ENCODE peak calls at places on chromosomes 6 and 20, in four cellular contexts. T, Y, B and J are unnamed samples.

GRCh38 chr20:7330850-7331249 is 563.4 kb downstream of the BMP2 start:
- DNase-seq in T (no peak), B (no peak), Y (no peak), J (no peak)

GRCh38 chr6:13561624-13562267 is 12.7 kb upstream of the SIRT5 start:
- DNase-seq in B (no peak), T (peak; percentile 48), Y (no peak), J (peak; percentile 59)

GRCh38 chr6:83265384-83265783 is 72.2 kb downstream of the RWDD2A start:
- DNase-seq in Y (no peak), T (no peak), B (no peak), J (no peak)

GRCh38 chr6:53287336-53288225 is 61.2 kb downstream of the ELOVL5 start:
- DNase-seq in T (peak; percentile 64), B (no peak), Y (no peak), J (no peak)

GRCh38 chr6:41502607-41503434 is 43.4 kb upstream of the FOXP4 start:
- DNase-seq in B (no peak), Y (peak; percentile 71), T (peak; percentile 20), J (peak; percentile 84)

GRCh38 chr20:19758888-19759331 is 852 bp downstream of the RIN2 start:
- DNase-seq in B (no peak), Y (peak; percentile 81), T (peak; percentile 37), J (peak; percentile 86)

GRCh38 chr6:10412165-10412947 is 2.5 kb downstream of the TFAP2A start:
- DNase-seq in Y (peak; percentile 69), B (no peak), T (no peak), J (peak; percentile 40)

GRCh38 chr6:3732345-3733141 is 19.0 kb downstream of the PXDC1 start:
- DNase-seq in Y (peak; percentile 83), T (peak; percentile 81), B (no peak), J (peak; percentile 75)

GRCh38 chr6:43032326-43032725 is 10.9 kb downstream of the RRP36 start:
- DNase-seq in B (no peak), Y (no peak), T (no peak), J (no peak)

GRCh38 chr6:28922841-28923317 is 906 bp downstream of the TRIM27 start:
- DNase-seq in B (no peak), Y (peak; percentile 86), T (peak; percentile 64), J (peak; percentile 50)

GRCh38 chr6:113920663-113921267 is 50.2 kb downstream of the HDAC2 start:
- DNase-seq in T (no peak), Y (no peak), B (no peak), J (no peak)

GRCh38 chr20:12723811-12724210 is 285.0 kb upstream of the SPTLC3 start:
- DNase-seq in B (no peak), Y (no peak), T (no peak), J (no peak)

GRCh38 chr6:25670793-25671513 is 18.9 kb downstream of the SCGN start:
- DNase-seq in Y (no peak), B (no peak), T (no peak), J (no peak)

GRCh38 chr20:41345729-41346067 is 5.1 kb downstream of the LPIN3 start:
- DNase-seq in T (no peak), B (no peak), Y (no peak), J (no peak)

GRCh38 chr20:13396036-13396435 is 175.0 kb downstream of the ISM1 start:
- DNase-seq in Y (no peak), T (no peak), B (no peak), J (no peak)

GRCh38 chr20:17643531-17644188 is 38.4 kb downstream of the RRBP1 start:
- DNase-seq in B (no peak), Y (peak; percentile 42), T (no peak), J (peak; percentile 70)

GRCh38 chr20:62494537-62494936 is 18.7 kb upstream of the GATA5 start:
- DNase-seq in B (no peak), T (no peak), Y (no peak), J (no peak)

GRCh38 chr6:87575423-87575822 is 14.4 kb downstream of the RARS2 start:
- DNase-seq in T (no peak), B (no peak), Y (no peak), J (no peak)

GRCh38 chr6:25050356-25050755 is 114.6 kb upstream of the RIPOR2 start:
- DNase-seq in B (no peak), Y (no peak), T (no peak), J (no peak)

GRCh38 chr20:35285806-35286076 is 1.2 kb upstream of the EIF6 start:
- DNase-seq in T (no peak), Y (no peak), B (no peak), J (no peak)

GRCh38 chr20:38199506-38200390 is 34.7 kb upstream of the TGM2 start:
- DNase-seq in B (no peak), T (no peak), Y (no peak), J (no peak)

GRCh38 chr6:160077526-160077925 is 44.1 kb upstream of the SLC22A1 start:
- DNase-seq in Y (no peak), T (no peak), B (no peak), J (no peak)

GRCh38 chr6:37990762-37991525 is 171.4 kb downstream of the ZFAND3 start:
- DNase-seq in T (no peak), Y (no peak), B (no peak), J (peak; percentile 25)

GRCh38 chr6:52213127-52213526 is 27.0 kb downstream of the IL17A start:
- DNase-seq in B (no peak), Y (no peak), T (no peak), J (no peak)

GRCh38 chr20:62118113-62119043 is 3.9 kb upstream of the LSM14B start:
- DNase-seq in T (no peak), B (no peak), Y (peak; percentile 57), J (no peak)

GRCh38 chr6:33856655-33857054 is 52.9 kb upstream of the MLN start:
- DNase-seq in T (no peak), B (no peak), Y (no peak), J (no peak)

GRCh38 chr6:101429845-101430244 is 36.3 kb downstream of the GRIK2 start:
- DNase-seq in B (no peak), T (no peak), Y (no peak), J (no peak)

GRCh38 chr6:88492824-88493223 is 326.7 kb upstream of the CNR1 start:
- DNase-seq in B (no peak), T (no peak), Y (no peak), J (no peak)

GRCh38 chr20:19808498-19808897 is 50.4 kb downstream of the RIN2 start:
- DNase-seq in B (no peak), Y (no peak), T (no peak), J (no peak)

GRCh38 chr20:9490171-9490570 is 24.2 kb upstream of the LAMP5 start:
- DNase-seq in B (no peak), Y (no peak), T (no peak), J (no peak)

GRCh38 chr6:108746841-108747575 is 101.2 kb upstream of the ARMC2 start:
- DNase-seq in T (no peak), B (no peak), Y (no peak), J (no peak)
- H3K27ac ChIP-seq in T (no peak overlapping the region), B (no peak overlapping the region), Y (no peak overlapping the region), J (no peak overlapping the region)

GRCh38 chr6:21752054-21752811 is 158.7 kb downstream of the SOX4 start:
- DNase-seq in T (no peak), B (no peak), Y (no peak), J (no peak)
- H3K4me1 ChIP-seq in T (no peaks in the 10 kb centered on the region), B (peaks cover 2% of the 10 kb centered on the region), Y (no peaks in the 10 kb centered on the region), J (peaks cover 7% of the 10 kb centered on the region)

DNA sequence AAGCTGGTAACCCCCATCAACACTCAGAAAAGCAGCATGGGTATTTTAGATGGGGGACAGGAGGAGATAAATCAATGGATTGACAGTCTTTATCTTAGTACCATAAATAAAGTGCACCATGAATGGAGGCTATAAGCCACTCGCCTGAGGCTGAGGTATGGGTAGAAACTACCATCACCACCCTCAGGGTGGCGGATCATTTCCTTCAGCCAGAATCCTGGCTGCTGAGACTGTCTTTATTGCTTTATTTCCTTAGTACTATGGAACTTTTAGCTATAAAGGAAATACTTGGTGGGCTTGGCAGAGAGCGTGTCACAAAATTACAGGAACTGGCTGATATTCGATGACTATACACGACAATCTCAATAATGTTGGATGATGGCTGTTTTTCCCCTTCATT is 52.2 kb downstream of the STK38 start:
- DNase-seq in B (no peak), T (no peak), Y (no peak), J (no peak)
- H3K27ac ChIP-seq in B (no peak overlapping the region), T (no peak overlapping the region), Y (no peak overlapping the region), J (no peak overlapping the region)

GRCh38 chr6:11622156-11622555 is 84.6 kb downstream of the TMEM170B start:
- DNase-seq in Y (no peak), T (no peak), B (no peak), J (no peak)
- H3K4me1 ChIP-seq in Y (no peaks in the 10 kb centered on the region), T (no peaks in the 10 kb centered on the region), B (no peaks in the 10 kb centered on the region), J (peaks cover 23% of the 10 kb centered on the region)

GRCh38 chr20:23062632-23063031 is 13.2 kb upstream of the THBD start:
- DNase-seq in Y (no peak), B (no peak), T (no peak), J (no peak)

GRCh38 chr20:23063573-23063972 is 14.1 kb upstream of the THBD start:
- DNase-seq in Y (no peak), T (no peak), B (no peak), J (no peak)

GRCh38 chr20:23061262-23061661 is 11.8 kb upstream of the THBD start:
- DNase-seq in Y (no peak), T (no peak), B (no peak), J (no peak)

GRCh38 chr20:23060629-23061028 is 11.2 kb upstream of the THBD start:
- DNase-seq in B (no peak), Y (no peak), T (no peak), J (no peak)

GRCh38 chr20:23061713-23062561 is 12.5 kb upstream of the THBD start:
- DNase-seq in Y (no peak), B (no peak), T (peak; percentile 67), J (peak; percentile 14)
- H3K27ac ChIP-seq in Y (no peak overlapping the region), B (no peak overlapping the region), T (no peak overlapping the region), J (peak overlapping the region; percentile 53)